ENCODE peak calls at places on chromosomes 1 and 21, in seven cellular contexts. T is K562, Q is WTC11, E is HCT116, S is HepG2, K is GM12878, G is H1. I is an unnamed sample.

GRCh38 chr1:53378932-53379661 is 51.2 kb upstream of the LRP8 start:
- DNase-seq in T (no peak), Q (peak; percentile 5), E (no peak), S (no peak), K (no peak), G (peak; percentile 28), I (no peak)

GRCh38 chr1:180215856-180216625 is 14.0 kb upstream of the LHX4 start:
- DNase-seq in T (no peak), Q (no peak), E (no peak), S (no peak), K (no peak), G (no peak), I (no peak)

GRCh38 chr1:203265541-203265940 is 36.1 kb upstream of the CHIT1 start:
- DNase-seq in T (no peak), Q (no peak), E (no peak), S (no peak), K (no peak), G (no peak), I (no peak)

GRCh38 chr1:113990966-113991365 is 11.7 kb downstream of the OLFML3 start:
- DNase-seq in T (no peak), Q (no peak), E (no peak), S (no peak), K (no peak), G (no peak), I (no peak)

GRCh38 chr21:44455524-44456206 is 355 bp downstream of the LRRC3 start:
- DNase-seq in T (no peak), Q (peak; percentile 43), E (no peak), S (no peak), K (no peak), G (peak; percentile 69), I (peak; percentile 59)

GRCh38 chr1:177969825-177970371 is at the start of gene SEC16B:
- DNase-seq in T (no peak), Q (no peak), E (no peak), S (peak; percentile 87), K (no peak), G (no peak), I (no peak)

GRCh38 chr1:161313554-161314200 is 504 bp upstream of the SDHC start:
- DNase-seq in T (no peak), Q (no peak), E (no peak), S (peak; percentile 43), K (no peak), G (no peak), I (no peak)

GRCh38 chr1:79663916-79664315 is 657.4 kb upstream of the ADGRL4 start:
- DNase-seq in T (no peak), Q (no peak), E (no peak), S (no peak), K (no peak), G (no peak), I (no peak)

GRCh38 chr1:48203287-48203900 is 19.1 kb upstream of the SLC5A9 start:
- DNase-seq in T (peak; percentile 75), Q (no peak), E (peak; percentile 23), S (peak; percentile 33), K (no peak), G (no peak), I (peak; percentile 45)

GRCh38 chr1:211928222-211928856 is 97.8 kb upstream of the LPGAT1 start:
- DNase-seq in T (peak; percentile 90), Q (no peak), E (no peak), S (peak; percentile 18), K (no peak), G (no peak), I (no peak)

GRCh38 chr1:200041337-200042118 is 14.0 kb downstream of the NR5A2 start:
- DNase-seq in T (no peak), Q (peak; percentile 41), E (no peak), S (no peak), K (no peak), G (peak; percentile 71), I (no peak)

GRCh38 chr21:25005388-25005787 is 601.9 kb downstream of the MRPL39 start:
- DNase-seq in T (no peak), Q (no peak), E (no peak), S (no peak), K (no peak), G (no peak), I (no peak)

GRCh38 chr1:55775007-55775406 is 559.8 kb upstream of the USP24 start:
- DNase-seq in T (no peak), Q (no peak), E (no peak), S (no peak), K (no peak), G (no peak), I (no peak)

GRCh38 chr1:17950728-17951127 is 156.9 kb upstream of the IGSF21 start:
- DNase-seq in T (no peak), Q (no peak), E (no peak), S (no peak), K (no peak), G (no peak), I (no peak)

GRCh38 chr21:34195365-34195764 is 122.0 kb downstream of the MRPS6 start:
- DNase-seq in T (no peak), Q (peak; percentile 56), E (no peak), S (no peak), K (no peak), G (no peak), I (no peak)

GRCh38 chr1:233040494-233040893 is 90.1 kb downstream of the NTPCR start:
- DNase-seq in T (no peak), Q (no peak), E (no peak), S (no peak), K (no peak), G (no peak), I (no peak)

GRCh38 chr1:66980745-66981367 is 56.1 kb downstream of the MIER1 start:
- DNase-seq in T (no peak), Q (no peak), E (no peak), S (no peak), K (no peak), G (no peak), I (no peak)

GRCh38 chr1:37998089-37998808 is 7.1 kb downstream of the FHL3 start:
- DNase-seq in T (no peak), Q (no peak), E (no peak), S (no peak), K (no peak), G (no peak), I (no peak)

DNA sequence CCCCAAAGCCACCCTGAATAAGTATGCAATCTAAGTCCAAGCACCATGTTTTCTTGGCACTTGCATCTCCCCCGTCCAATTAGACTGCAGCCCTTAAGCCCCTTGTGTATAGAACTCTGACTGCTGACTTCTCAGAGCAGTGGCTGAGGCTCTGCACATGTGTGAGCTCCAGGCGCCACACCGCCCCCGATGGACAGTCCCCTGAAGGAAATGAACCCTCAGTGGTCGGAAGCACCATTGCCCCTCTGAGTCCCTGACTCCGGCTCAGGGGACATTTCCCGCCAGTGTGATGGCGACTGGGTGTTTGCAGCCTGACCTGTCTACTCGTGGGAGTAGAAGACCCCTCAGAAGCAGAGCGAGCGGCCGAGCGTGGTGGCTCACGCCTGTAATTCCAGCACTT is 37.2 kb upstream of the SCCPDH start:
- DNase-seq in T (no peak), Q (peak; percentile 60), E (no peak), S (no peak), K (no peak), G (peak; percentile 65), I (no peak)
- TF ChIP-seq SP1 in T (no peak), Q (no peak), E (no peak), S (no peak), K (no peak), G (no peak), I (no peak)

GRCh38 chr1:40774266-40774998 is 9.2 kb upstream of the KCNQ4 start:
- DNase-seq in T (peak; percentile 85), Q (peak; percentile 86), E (peak; percentile 18), S (peak; percentile 36), K (no peak), G (peak; percentile 88), I (peak; percentile 75)
- TF ChIP-seq SP1 in T (no peak), Q (no peak), E (no peak), S (no peak), K (no peak), G (no peak), I (no peak)

DNA sequence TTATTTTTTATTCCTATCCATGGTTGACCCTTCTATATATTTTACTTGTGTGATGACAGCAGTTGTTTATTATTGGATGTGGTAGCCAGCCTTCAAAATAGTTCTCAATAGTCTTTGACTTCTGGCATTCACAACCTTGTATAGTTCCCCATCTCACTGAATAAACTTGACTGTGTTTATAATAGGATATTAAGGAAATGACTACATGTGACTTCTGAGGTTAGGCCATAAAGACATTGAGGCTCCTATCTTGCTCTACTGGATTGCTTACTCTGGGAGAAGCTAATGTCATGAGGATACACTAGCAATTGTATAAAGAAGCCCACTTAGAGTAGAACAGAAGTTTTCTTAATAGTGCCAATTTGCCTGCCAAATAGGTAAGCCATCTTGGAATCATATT is 231.8 kb downstream of the NEGR1 start:
- DNase-seq in T (no peak), Q (no peak), E (no peak), S (no peak), K (no peak), G (no peak), I (no peak)
- TF ChIP-seq SP1 in T (no peak), Q (no peak), E (no peak), S (no peak), K (no peak), G (no peak), I (no peak)

DNA sequence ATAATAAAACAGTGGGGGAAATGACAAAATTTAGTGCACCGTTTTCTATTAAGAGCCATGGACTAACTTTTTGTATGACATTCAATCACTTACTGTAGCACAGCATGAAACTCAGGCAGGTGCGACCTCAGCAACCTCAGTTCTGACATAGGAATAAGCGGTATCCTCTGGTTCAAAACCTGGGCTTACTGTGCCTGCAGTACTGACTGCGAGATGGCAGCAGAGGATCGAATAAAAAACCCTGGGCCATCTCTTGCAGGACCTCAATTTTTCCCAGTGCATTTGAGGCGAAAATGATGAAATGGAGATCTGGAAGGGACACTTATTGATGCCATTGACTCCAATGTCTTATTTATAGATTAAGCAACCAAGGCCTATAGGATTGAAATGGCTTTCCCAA is 214.7 kb downstream of the ADGRL2 start:
- DNase-seq in T (no peak), Q (no peak), E (no peak), S (no peak), K (no peak), G (no peak), I (no peak)
- TF ChIP-seq SP1 in T (no peak), Q (no peak), E (no peak), S (no peak), K (no peak), G (no peak), I (no peak)

GRCh38 chr1:189510827-189511226 is 966.8 kb downstream of the BRINP3 start:
- DNase-seq in T (no peak), Q (no peak), E (no peak), S (no peak), K (no peak), G (no peak), I (no peak)
- TF ChIP-seq SP1 in T (no peak), Q (no peak), E (no peak), S (no peak), K (no peak), G (no peak), I (no peak)